ENCODE peak calls at places on chromosomes 4 and X, in ten cellular contexts. X, N, L, R, I, Y, A, C, K and P are unnamed samples.

GRCh38 chr4:93132631-93133030 is 695.9 kb upstream of the ATOH1 start:
- DNase-seq in X (no peak), N (no peak), L (no peak), R (no peak), I (no peak), Y (no peak), A (no peak), C (no peak), K (no peak), P (no peak)

GRCh38 chr4:6873792-6874461 is 35.7 kb upstream of the TBC1D14 start:
- DNase-seq in X (peak), N (peak), L (peak), R (peak), I (peak), Y (no peak), A (peak), C (peak), K (no peak), P (no peak)

GRCh38 chr4:81531410-81531809 is 59.7 kb upstream of the RASGEF1B start:
- DNase-seq in X (no peak), N (no peak), L (no peak), R (no peak), I (no peak), Y (no peak), A (no peak), C (no peak), K (no peak), P (no peak)

GRCh38 chr4:129336457-129336856 is 240.5 kb downstream of the C4orf33 start:
- DNase-seq in X (no peak), N (no peak), L (no peak), R (no peak), I (no peak), Y (no peak), A (no peak), C (no peak), K (no peak), P (no peak)

GRCh38 chr4:13733817-13734216 is 106.3 kb upstream of the BOD1L1 start:
- DNase-seq in X (no peak), N (no peak), L (no peak), R (no peak), I (no peak), Y (no peak), A (no peak), C (no peak), K (no peak), P (no peak)

GRCh38 chr4:142703694-142704309 is 142.3 kb downstream of the INPP4B start:
- DNase-seq in X (no peak), N (peak), L (no peak), R (no peak), I (peak), Y (no peak), A (no peak), C (no peak), K (no peak), P (no peak)

GRCh38 chrX:23901065-23901464 is 6.7 kb downstream of the APOO start:
- DNase-seq in X (no peak), N (no peak), L (no peak), R (no peak), I (no peak), Y (no peak), A (peak), C (no peak), K (no peak), P (no peak)

GRCh38 chrX:114267127-114267526 is 316.8 kb upstream of the HTR2C start:
- DNase-seq in X (no peak), N (no peak), L (no peak), R (no peak), I (no peak), Y (no peak), A (no peak), C (no peak), K (no peak), P (no peak)

GRCh38 chr4:167119392-167119791 is 114.9 kb downstream of the SPOCK3 start:
- DNase-seq in X (no peak), N (no peak), L (no peak), R (no peak), I (no peak), Y (no peak), A (no peak), C (no peak), K (no peak), P (no peak)

GRCh38 chr4:6996481-6996880 is 46.7 kb upstream of the TADA2B start:
- DNase-seq in X (no peak), N (no peak), L (no peak), R (no peak), I (no peak), Y (no peak), A (no peak), C (no peak), K (no peak), P (no peak)

GRCh38 chrX:20487227-20487626 is 220.5 kb upstream of the RPS6KA3 start:
- DNase-seq in X (no peak), N (no peak), L (no peak), R (no peak), I (no peak), Y (no peak), A (peak), C (no peak), K (no peak), P (no peak)

GRCh38 chr4:55269970-55270369 is 76.1 kb upstream of the SRD5A3 start:
- DNase-seq in X (no peak), N (no peak), L (no peak), R (no peak), I (no peak), Y (no peak), A (no peak), C (no peak), K (no peak), P (no peak)

GRCh38 chr4:164943192-164943591 is 34.3 kb downstream of the TRIM61 start:
- DNase-seq in X (no peak), N (no peak), L (no peak), R (no peak), I (no peak), Y (no peak), A (no peak), C (no peak), K (no peak), P (no peak)